ENCODE peak calls at places on chromosomes 12 and 14, in five cellular contexts. One of them, this sample, is unnamed.

GRCh38 chr12:130669797-130670196 is 46.3 kb downstream of the RIMBP2 start:
- DNase-seq in H7: no peak
- DNase-seq in WTC11: no peak
- DNase-seq in nephron progenitor cell: no peak
- DNase-seq in T47D: no peak
- DNase-seq in this sample: no peak

GRCh38 chr14:103185051-103186027 is 62.1 kb downstream of the TNFAIP2 start:
- DNase-seq in WTC11: no peak
- DNase-seq in H7: peak
- DNase-seq in T47D: peak
- DNase-seq in nephron progenitor cell: no peak
- DNase-seq in this sample: no peak

GRCh38 chr14:70714055-70714550 is 72.4 kb downstream of the TTC9 start:
- DNase-seq in H7: no peak
- DNase-seq in T47D: peak
- DNase-seq in nephron progenitor cell: peak
- DNase-seq in WTC11: peak
- DNase-seq in this sample: peak

GRCh38 chr14:32932921-32933622 is 5.6 kb upstream of the NPAS3 start:
- DNase-seq in WTC11: peak
- DNase-seq in T47D: no peak
- DNase-seq in H7: peak
- DNase-seq in nephron progenitor cell: peak
- DNase-seq in this sample: no peak

GRCh38 chr12:16553457-16553856 is 52.5 kb downstream of the LMO3 start:
- DNase-seq in WTC11: no peak
- DNase-seq in nephron progenitor cell: no peak
- DNase-seq in T47D: no peak
- DNase-seq in H7: no peak
- DNase-seq in this sample: no peak

GRCh38 chr12:32025906-32026305 is 66.7 kb downstream of the RESF1 start:
- DNase-seq in nephron progenitor cell: no peak
- DNase-seq in T47D: no peak
- DNase-seq in H7: no peak
- DNase-seq in WTC11: no peak
- DNase-seq in this sample: no peak

GRCh38 chr12:68812553-68813241 is 4.7 kb downstream of the MDM2 start:
- DNase-seq in T47D: no peak
- DNase-seq in H7: no peak
- DNase-seq in nephron progenitor cell: no peak
- DNase-seq in WTC11: no peak
- DNase-seq in this sample: no peak

GRCh38 chr14:53368714-53369191 is 215.6 kb upstream of the DDHD1 start:
- DNase-seq in nephron progenitor cell: no peak
- DNase-seq in WTC11: no peak
- DNase-seq in T47D: no peak
- DNase-seq in H7: no peak
- DNase-seq in this sample: no peak

GRCh38 chr12:115543269-115543668 is 734.2 kb downstream of the MED13L start:
- DNase-seq in WTC11: no peak
- DNase-seq in T47D: peak
- DNase-seq in nephron progenitor cell: no peak
- DNase-seq in H7: no peak
- DNase-seq in this sample: no peak

This sample was measured in LNCaP clone FGC.